ENCODE peak calls at places on chromosomes 2 and 18, in five cellular contexts. B, O, F, X and C are unnamed samples.

GRCh38 chr2:238060096-238060541 is 682 bp upstream of the SCLY start:
- DNase-seq in B (no peak), O (no peak), F (no peak), X (no peak), C (no peak)

GRCh38 chr2:184598313-184599053 is at the start of gene ZNF804A:
- DNase-seq in B (peak; percentile 49), O (no peak), F (peak; percentile 50), X (peak; percentile 25), C (peak; percentile 83)

GRCh38 chr2:223805008-223805407 is 32.4 kb downstream of the AP1S3 start:
- DNase-seq in B (no peak), O (no peak), F (no peak), X (no peak), C (no peak)

GRCh38 chr2:225117061-225117716 is 74.9 kb upstream of the DOCK10 start:
- DNase-seq in B (no peak), O (no peak), F (no peak), X (no peak), C (no peak)

GRCh38 chr2:63840081-63840784 is 1.5 kb upstream of the UGP2 start:
- DNase-seq in B (no peak), O (no peak), F (peak; percentile 74), X (no peak), C (peak; percentile 14)

GRCh38 chr2:119192893-119193292 is 30.7 kb upstream of the STEAP3 start:
- DNase-seq in B (no peak), O (no peak), F (no peak), X (no peak), C (no peak)

GRCh38 chr2:100184055-100184737 is 41.8 kb upstream of the AFF3 start:
- DNase-seq in B (no peak), O (no peak), F (no peak), X (no peak), C (no peak)

GRCh38 chr18:54828290-54828871 is at the start of gene RAB27B:
- DNase-seq in B (peak; percentile 91), O (peak; percentile 53), F (peak; percentile 76), X (peak; percentile 80), C (peak; percentile 94)

GRCh38 chr2:191165190-191165643 is 14.4 kb upstream of the STAT4 start:
- DNase-seq in B (no peak), O (no peak), F (peak; percentile 35), X (peak; percentile 41), C (peak; percentile 70)

GRCh38 chr2:209145941-209146681 is 277.7 kb upstream of the MAP2 start:
- DNase-seq in B (peak; percentile 25), O (no peak), F (no peak), X (no peak), C (no peak)

GRCh38 chr18:78496095-78496494 is 483.5 kb upstream of the SALL3 start:
- DNase-seq in B (no peak), O (no peak), F (no peak), X (no peak), C (no peak)

GRCh38 chr18:38076346-38077053 is 510.9 kb upstream of the CELF4 start:
- DNase-seq in B (no peak), O (no peak), F (no peak), X (no peak), C (no peak)

GRCh38 chr2:173909846-173910245 is 55.3 kb downstream of the SP3 start:
- DNase-seq in B (no peak), O (no peak), F (no peak), X (peak; percentile 63), C (no peak)

GRCh38 chr18:46421973-46422551 is 235.0 kb downstream of the LOXHD1 start:
- DNase-seq in B (peak; percentile 2), O (no peak), F (no peak), X (no peak), C (no peak)

DNA sequence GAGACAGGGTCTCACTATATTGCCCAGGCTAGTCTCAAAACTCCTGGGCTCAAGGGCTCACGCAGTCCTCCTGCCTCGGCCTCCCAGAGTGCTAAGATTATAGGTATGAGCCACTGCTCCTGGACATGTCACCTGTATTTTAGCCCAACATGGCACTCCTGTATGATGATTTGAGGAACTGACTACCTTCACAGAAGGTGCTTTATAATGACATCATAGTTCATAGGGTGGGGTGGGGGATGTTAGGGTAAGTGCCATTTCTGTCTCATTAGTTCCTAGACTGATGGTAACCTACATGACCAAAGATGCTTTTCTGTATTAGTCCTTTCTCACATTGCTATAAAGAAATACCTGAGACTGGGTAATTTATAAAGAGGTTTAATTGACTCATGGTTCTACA is 109.7 kb downstream of the MAP4K4 start:
- DNase-seq in B (no peak), O (no peak), F (no peak), X (no peak), C (no peak)
- H2BK12ac ChIP-seq in B (no peak overlapping the region), O (no peak overlapping the region), F (no peak overlapping the region), X (peak overlapping the region; percentile 73), C (no peak overlapping the region)

DNA sequence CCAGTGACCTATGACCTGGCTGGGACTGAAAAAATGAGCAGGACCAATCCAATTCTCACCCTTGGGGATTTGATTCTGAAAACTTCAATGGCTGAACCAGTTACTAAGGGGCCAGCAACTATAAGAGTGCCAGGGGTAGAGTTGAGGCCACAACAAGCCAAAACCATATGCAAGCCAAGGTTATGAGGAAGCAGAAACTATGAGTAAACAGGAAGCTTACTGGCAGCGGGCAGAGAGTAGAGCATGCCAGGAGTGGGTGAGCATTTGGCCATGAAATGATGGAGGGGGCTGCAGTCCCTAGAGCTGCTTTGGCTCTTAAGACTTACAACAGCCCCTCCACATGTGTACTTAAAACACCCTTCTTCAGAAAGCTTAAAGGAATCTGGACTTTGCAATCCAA is 82.4 kb downstream of the RBMS1 start:
- DNase-seq in B (no peak), O (no peak), F (no peak), X (no peak), C (peak; percentile 61)
- H2BK5ac ChIP-seq in B (no peak overlapping the region), O (no peak overlapping the region), F (no peak overlapping the region), X (no peak overlapping the region), C (no peak overlapping the region)

GRCh38 chr2:193561054-193561453 is 1366.3 kb upstream of the TMEFF2 start:
- DNase-seq in B (no peak), O (no peak), F (no peak), X (no peak), C (peak; percentile 67)

GRCh38 chr2:193562031-193562430 is 1367.3 kb upstream of the TMEFF2 start:
- DNase-seq in B (no peak), O (no peak), F (no peak), X (no peak), C (no peak)

GRCh38 chr2:193566276-193566675 is 1371.5 kb upstream of the TMEFF2 start:
- DNase-seq in B (no peak), O (no peak), F (no peak), X (no peak), C (peak; percentile 33)
- H3K23ac ChIP-seq in B (no peak overlapping the region), O (no peak overlapping the region), F (no peak overlapping the region), X (no peak overlapping the region), C (no peak overlapping the region)

GRCh38 chr18:49457616-49458015 is 2.8 kb downstream of the DYM start:
- DNase-seq in B (no peak), O (no peak), F (no peak), X (no peak), C (no peak)
- H2BK12ac ChIP-seq in B (no peak overlapping the region), O (no peak overlapping the region), F (no peak overlapping the region), X (no peak overlapping the region), C (no peak overlapping the region)

DNA sequence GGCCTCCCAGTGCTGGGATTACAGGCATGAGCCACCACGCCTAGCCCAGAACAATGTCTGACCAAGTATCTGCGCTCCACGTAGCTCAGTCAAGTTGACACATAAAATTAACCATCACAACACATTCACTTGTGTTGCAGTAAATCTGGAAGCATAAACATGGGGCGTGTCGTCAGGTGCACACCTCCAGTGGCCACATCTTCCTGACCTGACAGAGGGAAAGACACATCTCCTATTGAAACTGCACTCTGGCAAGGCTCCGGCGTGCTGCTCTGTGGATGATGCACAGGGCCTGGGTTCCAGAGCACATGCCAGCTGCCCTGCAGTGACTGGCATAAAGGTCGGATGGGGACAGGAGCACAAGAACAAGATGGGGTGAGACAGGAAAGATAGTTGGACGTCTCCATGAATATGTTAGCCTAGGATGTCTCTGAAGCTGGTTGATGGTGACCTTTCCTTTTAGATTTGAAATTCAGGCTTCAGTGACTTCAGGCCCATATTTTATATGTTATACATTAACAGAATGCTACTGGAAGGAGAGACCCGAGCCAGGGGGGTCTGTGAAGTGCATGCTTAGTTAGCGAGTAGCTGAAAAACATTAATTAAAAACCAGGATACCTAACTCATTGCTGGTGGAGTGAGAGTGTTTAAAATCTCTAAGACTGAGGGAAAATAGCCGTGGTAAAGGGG is 10.9 kb downstream of the IMPA2 start:
- DNase-seq in B (no peak), O (no peak), F (no peak), X (no peak), C (no peak)
- H2BK5ac ChIP-seq in B (no peak overlapping the region), O (peak overlapping the region; percentile 6), F (no peak overlapping the region), X (no peak overlapping the region), C (peak overlapping the region; percentile 45)

DNA sequence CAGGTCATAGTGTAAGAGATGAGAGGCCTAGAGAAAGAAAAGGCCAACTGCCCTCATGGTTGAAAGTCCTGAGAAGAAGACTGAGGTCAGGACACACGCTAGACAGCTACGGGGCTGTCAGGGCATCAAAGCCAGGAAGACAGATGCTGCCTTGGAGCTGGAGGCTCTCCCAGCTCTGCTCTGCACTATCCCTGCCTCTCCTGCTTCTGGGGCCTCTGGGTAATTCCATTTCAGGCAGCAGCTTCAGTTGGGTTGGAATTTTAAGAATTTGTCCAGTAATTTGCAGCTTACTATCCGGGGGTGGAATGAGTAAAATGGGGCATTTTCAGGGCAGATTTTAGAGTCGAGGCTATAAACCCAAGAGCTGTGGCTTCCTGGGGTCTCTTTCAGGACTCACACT is 76.2 kb upstream of the CTAGE1 start:
- DNase-seq in B (no peak), O (no peak), F (no peak), X (peak; percentile 22), C (no peak)
- H3K23ac ChIP-seq in B (no peak overlapping the region), O (no peak overlapping the region), F (no peak overlapping the region), X (no peak overlapping the region), C (no peak overlapping the region)

DNA sequence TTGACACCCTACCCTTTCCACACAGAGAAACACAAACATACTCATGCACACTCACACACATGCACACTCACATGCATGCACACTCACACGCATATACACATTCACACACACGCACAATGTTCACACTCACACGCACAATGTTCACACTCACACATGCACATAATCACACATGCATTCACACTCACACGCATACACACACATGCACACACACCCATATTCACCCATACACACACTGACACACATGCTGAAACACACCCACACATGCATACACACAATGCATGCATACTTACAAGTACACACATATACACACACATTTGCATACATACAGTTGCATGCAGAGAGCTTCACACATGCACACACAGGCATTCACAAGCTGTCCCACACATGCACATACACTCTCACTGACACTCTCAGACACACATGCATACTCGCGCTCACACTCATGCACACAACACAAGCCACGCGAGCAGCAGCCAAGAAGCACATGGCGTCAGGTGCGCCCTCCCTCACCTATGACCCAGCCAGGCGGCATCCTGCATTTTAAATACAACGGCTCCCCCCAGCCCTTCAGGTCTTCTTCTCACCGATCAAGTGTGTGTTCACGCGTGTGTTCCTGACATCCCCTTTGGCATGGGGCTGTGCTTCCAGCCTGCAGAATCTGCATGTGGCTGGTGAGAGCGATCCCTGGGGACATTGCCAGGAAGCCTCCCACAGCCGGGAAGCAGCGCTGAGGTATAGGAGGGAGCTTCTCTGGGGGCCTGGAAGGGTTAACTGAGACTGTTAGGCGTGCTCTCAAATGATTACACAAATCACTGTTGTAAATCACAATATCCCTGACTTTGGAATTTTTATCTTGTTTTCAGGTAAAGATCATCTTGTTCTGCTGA is 195.1 kb downstream of the RTP5 start:
- DNase-seq in B (no peak), O (no peak), F (no peak), X (no peak), C (no peak)
- H2BK12ac ChIP-seq in B (no peak overlapping the region), O (peak overlapping the region; percentile 99), F (no peak overlapping the region), X (no peak overlapping the region), C (no peak overlapping the region)

GRCh38 chr2:20590704-20591515 is 60.0 kb downstream of the HS1BP3 start:
- DNase-seq in B (no peak), O (no peak), F (no peak), X (peak; percentile 87), C (no peak)
- H2BK5ac ChIP-seq in B (no peak overlapping the region), O (no peak overlapping the region), F (no peak overlapping the region), X (peak overlapping the region; percentile 44), C (no peak overlapping the region)